ENCODE peak calls at places on chromosomes 3 and 15, in five cellular contexts. K is psoas muscle; U is stomach; I is brain microvascular endothelial cell; Q is CD8-positive, alpha-beta T cell. O is an unnamed sample.

GRCh38 chr15:83204697-83205096 is 2.9 kb downstream of the HDGFL3 start:
- DNase-seq in K (no peak), U (no peak), I (no peak), Q (no peak), O (no peak)

GRCh38 chr15:36175781-36176211 is 403.6 kb upstream of the CDIN1 start:
- DNase-seq in K (no peak), U (no peak), I (no peak), Q (no peak), O (no peak)

GRCh38 chr3:146468234-146468931 is 978 bp downstream of the PLSCR2 start:
- DNase-seq in K (no peak), U (no peak), I (no peak), Q (no peak), O (no peak)

GRCh38 chr3:137970914-137971831 is 38.8 kb upstream of the CLDN18 start:
- DNase-seq in K (peak; percentile 78), U (peak; percentile 93), I (peak; percentile 72), Q (peak; percentile 14), O (peak; percentile 84)

GRCh38 chr3:37519661-37520060 is 342.0 kb upstream of the CTDSPL start:
- DNase-seq in K (no peak), U (no peak), I (no peak), Q (no peak), O (peak; percentile 39)

GRCh38 chr15:40059821-40060220 is 20.8 kb upstream of the SRP14 start:
- DNase-seq in K (no peak), U (no peak), I (no peak), Q (no peak), O (no peak)

GRCh38 chr3:56837196-56837955 is 35.6 kb upstream of the ARHGEF3 start:
- DNase-seq in K (no peak), U (no peak), I (no peak), Q (no peak), O (no peak)

GRCh38 chr3:122754867-122755835 is 38.5 kb downstream of the HSPBAP1 start:
- DNase-seq in K (no peak), U (no peak), I (peak; percentile 25), Q (no peak), O (peak; percentile 27)

GRCh38 chr3:175731543-175731942 is 872.4 kb downstream of the NAALADL2 start:
- DNase-seq in K (no peak), U (no peak), I (no peak), Q (no peak), O (no peak)

GRCh38 chr15:63334821-63335220 is 46.8 kb downstream of the CA12 start:
- DNase-seq in K (no peak), U (no peak), I (no peak), Q (no peak), O (no peak)

GRCh38 chr3:169548194-169548593 is 115.3 kb downstream of the MECOM start:
- DNase-seq in K (no peak), U (no peak), I (no peak), Q (no peak), O (no peak)

GRCh38 chr3:39205131-39205530 is 12.7 kb upstream of the XIRP1 start:
- DNase-seq in K (no peak), U (no peak), I (no peak), Q (no peak), O (no peak)

GRCh38 chr15:72599855-72600464 is 54.5 kb upstream of the GOLGA6B start:
- DNase-seq in K (no peak), U (no peak), I (peak; percentile 64), Q (peak; percentile 5), O (peak; percentile 49)

GRCh38 chr3:188176476-188176875 is 22.5 kb downstream of the LPP start:
- DNase-seq in K (no peak), U (no peak), I (no peak), Q (no peak), O (no peak)

GRCh38 chr15:100468265-100468664 is 60.5 kb downstream of the CERS3 start:
- DNase-seq in K (peak; percentile 72), U (no peak), I (peak; percentile 7), Q (no peak), O (peak; percentile 65)

GRCh38 chr3:42702066-42702951 is at the start of gene HHATL:
- DNase-seq in K (peak; percentile 95), U (peak; percentile 20), I (no peak), Q (no peak), O (peak; percentile 41)

GRCh38 chr3:42699511-42699971 is 3.1 kb downstream of the HHATL start:
- DNase-seq in K (no peak), U (peak; percentile 17), I (no peak), Q (no peak), O (peak; percentile 9)

GRCh38 chr3:42702982-42703694 is 540 bp upstream of the HHATL start:
- DNase-seq in K (no peak), U (peak; percentile 21), I (no peak), Q (no peak), O (no peak)

GRCh38 chr3:42700366-42701288 is 2.0 kb downstream of the HHATL start:
- DNase-seq in K (peak; percentile 59), U (peak; percentile 22), I (no peak), Q (no peak), O (peak; percentile 27)

DNA sequence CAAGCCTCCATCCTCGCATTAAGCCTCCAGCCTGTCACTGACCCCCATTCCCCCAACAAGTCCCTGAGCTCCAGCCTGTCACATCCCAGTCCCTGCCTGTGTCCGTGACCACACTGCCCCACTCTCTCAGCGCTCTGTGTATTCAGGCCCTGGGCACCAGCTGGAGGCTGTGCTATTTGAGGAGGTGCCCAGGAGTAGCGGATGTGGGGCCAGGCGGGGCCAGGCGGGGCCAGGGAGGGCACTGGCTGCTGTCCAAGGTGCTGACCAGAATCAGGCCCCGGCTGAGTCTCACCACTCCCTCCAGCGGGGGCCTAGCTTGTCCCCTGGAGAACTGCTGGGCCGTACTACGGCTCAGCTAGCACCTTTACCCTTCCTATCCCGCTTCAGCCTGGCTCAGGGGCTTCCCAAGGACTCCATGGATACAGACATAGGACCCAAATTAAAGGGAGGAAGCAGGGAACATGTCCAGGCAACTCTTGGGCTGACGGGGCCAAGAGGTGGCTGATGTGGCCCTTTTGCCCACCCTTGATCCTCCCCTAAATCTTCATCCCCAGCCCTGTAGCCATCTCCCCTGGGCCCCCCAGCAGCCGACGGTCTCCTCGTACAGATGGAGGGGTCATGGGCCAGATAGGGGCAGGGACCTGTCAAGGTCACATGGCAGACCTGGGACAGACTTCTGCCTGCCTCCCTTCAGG is 1.1 kb downstream of the HHATL start:
- DNase-seq in K (peak; percentile 97), U (peak; percentile 54), I (no peak), Q (peak; percentile 42), O (no peak)
- TF ChIP-seq CTCF in K (peak; percentile 26), U (no peak), I (peak; percentile 11), Q (no peak), O (no peak)

DNA sequence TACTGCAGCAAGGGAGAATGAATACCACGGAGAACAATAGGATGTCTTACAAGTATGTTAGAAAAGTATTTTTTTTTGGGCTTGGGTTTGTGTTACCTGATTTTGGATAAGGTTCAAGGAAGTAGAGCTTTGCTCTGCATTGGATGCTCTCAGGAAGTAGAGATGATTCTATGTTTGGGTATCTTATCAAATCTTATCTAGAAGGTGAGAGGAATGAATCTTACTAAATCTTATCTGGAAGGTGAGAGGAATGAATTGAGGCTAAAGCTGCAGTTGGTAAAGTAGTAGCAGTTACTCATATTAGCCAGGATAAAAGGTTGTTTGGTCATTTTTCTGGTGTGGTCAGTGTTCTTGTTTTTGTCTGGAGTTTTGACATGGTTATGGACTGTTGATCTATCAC is 17.4 kb downstream of the TFG start:
- DNase-seq in K (no peak), U (no peak), I (no peak), Q (no peak), O (no peak)
- H3K36me3 ChIP-seq in K (no peaks in the 10 kb centered on the region), U (peaks cover 74% of the 10 kb centered on the region), I (peaks cover 57% of the 10 kb centered on the region), Q (peaks cover 24% of the 10 kb centered on the region), O (no peaks in the 10 kb centered on the region)

DNA sequence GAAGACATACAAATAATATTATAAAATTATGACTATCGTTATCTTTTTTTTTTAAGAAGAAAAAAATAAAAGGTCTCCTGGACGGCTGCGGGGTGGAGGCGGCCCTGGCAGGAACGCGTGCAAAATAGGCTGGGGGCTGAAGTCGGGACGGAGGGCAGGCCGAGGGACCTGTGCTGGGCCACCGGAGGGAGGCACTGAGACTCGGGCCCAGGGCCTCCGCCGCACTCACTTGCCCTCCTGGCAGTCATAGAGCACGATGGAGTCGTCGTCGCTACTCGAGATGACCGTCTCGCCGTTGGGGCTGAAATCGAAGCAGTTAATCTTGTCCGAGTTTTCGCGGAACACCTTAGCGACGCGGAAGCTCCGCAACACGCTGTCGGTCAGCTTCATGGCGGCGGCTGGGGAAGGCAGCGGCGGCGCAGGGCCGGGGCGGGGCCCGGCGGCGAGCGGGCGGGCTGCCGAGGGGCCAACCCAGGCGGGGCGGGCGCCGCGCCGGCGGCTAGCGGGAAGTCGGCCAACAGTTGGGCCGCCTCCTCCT is 408 bp downstream of the WDR82 start:
- DNase-seq in K (peak; percentile 86), U (no peak), I (peak; percentile 19), Q (peak; percentile 57), O (peak; percentile 56)
- TF ChIP-seq CTCF in K (peak; percentile 46), U (no peak), I (peak; percentile 56), Q (peak; percentile 33), O (peak; percentile 20)

GRCh38 chr3:45976191-45977091 is 19.2 kb downstream of the FYCO1 start:
- DNase-seq in K (no peak), U (no peak), I (no peak), Q (peak; percentile 16), O (no peak)
- H3K36me3 ChIP-seq in K (peaks cover 16% of the 10 kb centered on the region), U (peaks cover 90% of the 10 kb centered on the region), I (peaks cover 22% of the 10 kb centered on the region), Q (peaks cover 28% of the 10 kb centered on the region), O (peaks cover 49% of the 10 kb centered on the region)

GRCh38 chr3:183857863-183858262 is 26.8 kb downstream of the PARL start:
- DNase-seq in K (no peak), U (no peak), I (peak; percentile 18), Q (no peak), O (no peak)

GRCh38 chr3:183862610-183863009 is 22.1 kb downstream of the PARL start:
- DNase-seq in K (no peak), U (no peak), I (no peak), Q (no peak), O (no peak)
- TF ChIP-seq CTCF in K (no peak), U (no peak), I (no peak), Q (no peak), O (no peak)

GRCh38 chr3:123864706-123865105 is 19.4 kb downstream of the MYLK start:
- DNase-seq in K (no peak), U (no peak), I (no peak), Q (no peak), O (no peak)

GRCh38 chr3:123861081-123861836 is 22.9 kb downstream of the MYLK start:
- DNase-seq in K (no peak), U (no peak), I (no peak), Q (no peak), O (no peak)

GRCh38 chr3:123859177-123859576 is 25.0 kb downstream of the MYLK start:
- DNase-seq in K (no peak), U (no peak), I (no peak), Q (no peak), O (no peak)

DNA sequence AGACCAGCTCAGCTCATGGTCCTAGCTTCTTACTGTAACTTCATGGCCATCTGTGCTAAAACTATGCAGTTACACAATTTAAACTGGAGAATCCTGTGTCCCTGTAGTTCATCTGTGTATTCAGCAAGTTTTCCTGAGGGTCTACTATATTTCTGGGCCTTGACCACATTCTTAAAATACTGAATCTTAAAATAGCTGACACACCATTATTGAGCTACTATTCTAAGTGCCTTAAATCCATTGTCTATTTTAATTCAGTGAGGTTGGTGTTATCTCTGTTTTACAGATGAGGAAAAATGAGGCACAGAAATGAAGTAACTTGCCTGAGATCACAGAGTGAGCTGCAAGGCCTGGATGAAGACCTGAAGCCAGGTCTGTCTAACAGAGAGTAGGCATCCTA is 22.0 kb downstream of the MYLK start:
- DNase-seq in K (no peak), U (no peak), I (no peak), Q (no peak), O (no peak)
- H3K36me3 ChIP-seq in K (no peaks in the 10 kb centered on the region), U (no peaks in the 10 kb centered on the region), I (no peaks in the 10 kb centered on the region), Q (no peaks in the 10 kb centered on the region), O (no peaks in the 10 kb centered on the region)

GRCh38 chr3:135627057-135627456 is 338.5 kb upstream of the PPP2R3A start:
- DNase-seq in K (no peak), U (no peak), I (no peak), Q (no peak), O (no peak)
- TF ChIP-seq CTCF in K (no peak), U (no peak), I (no peak), Q (no peak), O (no peak)